ENCODE peak calls at places on chromosome 5, in five cellular contexts. C is endodermal cell, R is aorta, J is pancreas, S is adrenal gland. G is an unnamed sample.

GRCh38 chr5:34685485-34686197 is 29.5 kb downstream of the RAI14 start:
- DNase-seq in S (no peak), R (no peak), J (no peak), C (peak; percentile 75), G (peak; percentile 71)

GRCh38 chr5:5304361-5305035 is 118.0 kb upstream of the ICE1 start:
- DNase-seq in J (no peak), R (no peak), C (peak; percentile 59), S (no peak), G (no peak)

GRCh38 chr5:148913985-148914421 is 87.6 kb downstream of the ADRB2 start:
- DNase-seq in S (no peak), C (peak; percentile 71), R (no peak), J (no peak), G (peak; percentile 43)

GRCh38 chr5:180545248-180545647 is 46.1 kb downstream of the SCGB3A1 start:
- DNase-seq in R (no peak), C (no peak), J (no peak), S (no peak), G (no peak)

GRCh38 chr5:149450199-149450598 is 71.1 kb upstream of the IL17B start:
- DNase-seq in R (peak; percentile 90), C (no peak), J (no peak), S (peak; percentile 50), G (peak; percentile 56)

GRCh38 chr5:103475629-103476240 is 86.9 kb downstream of the NUDT12 start:
- DNase-seq in C (no peak), R (no peak), J (no peak), S (no peak), G (no peak)

GRCh38 chr5:37724395-37725125 is 115.3 kb downstream of the GDNF start:
- DNase-seq in J (no peak), C (no peak), S (no peak), R (no peak), G (no peak)

GRCh38 chr5:80069251-80069650 is 34.1 kb downstream of the THBS4 start:
- DNase-seq in C (no peak), J (no peak), S (no peak), R (no peak), G (no peak)

GRCh38 chr5:37554938-37555337 is 175.8 kb downstream of the WDR70 start:
- DNase-seq in R (no peak), S (no peak), C (peak; percentile 66), J (no peak), G (no peak)

GRCh38 chr5:122454522-122454921 is 142.5 kb downstream of the SNCAIP start:
- DNase-seq in C (no peak), R (no peak), J (no peak), S (no peak), G (no peak)

DNA sequence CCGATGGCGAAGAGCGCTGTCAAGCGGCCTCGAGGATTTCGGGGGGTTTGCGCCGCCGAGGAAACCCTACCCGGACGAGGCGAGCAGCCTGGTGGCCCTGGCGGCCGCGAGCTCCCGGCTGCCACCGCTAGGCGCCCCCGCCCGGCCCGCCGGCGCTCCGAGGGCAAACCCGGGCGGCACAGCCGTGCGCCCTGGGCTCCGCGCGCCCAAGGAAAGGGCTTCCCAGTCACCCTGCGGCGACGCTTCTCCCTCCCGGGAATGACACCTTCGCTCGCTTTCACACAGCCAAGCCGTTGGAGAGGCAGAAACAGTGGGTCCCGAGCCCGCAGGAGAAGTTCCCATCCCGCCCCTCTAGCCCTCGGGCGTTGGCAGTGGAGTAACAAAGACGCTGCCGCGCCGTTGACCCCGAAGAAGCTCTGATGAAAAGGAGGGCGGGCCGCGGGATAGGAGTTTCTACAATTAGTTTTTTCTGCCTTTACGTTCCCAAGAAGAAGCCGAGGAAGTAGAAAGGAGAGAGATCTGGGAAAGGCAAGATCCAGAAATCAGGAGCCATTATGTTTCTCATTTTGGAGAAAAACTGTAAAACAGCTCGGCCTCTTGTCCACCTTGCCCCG is 126.1 kb downstream of the TMEM174 start:
- DNase-seq in C (peak; percentile 87), J (no peak), R (no peak), S (no peak), G (no peak)
- H3K4me3 ChIP-seq in C (peak overlapping the region; percentile 69), J (no peak overlapping the region), R (peak overlapping the region; percentile 5), S (no peak overlapping the region), G (peak overlapping the region; percentile 33)

GRCh38 chr5:1929108-1929991 is 46.6 kb upstream of the IRX4 start:
- DNase-seq in R (no peak), C (peak; percentile 25), J (no peak), S (no peak), G (no peak)

GRCh38 chr5:1930501-1930879 is 47.8 kb upstream of the IRX4 start:
- DNase-seq in J (peak; percentile 28), S (no peak), C (no peak), R (no peak), G (no peak)

GRCh38 chr5:1931590-1932138 is 48.9 kb upstream of the IRX4 start:
- DNase-seq in S (no peak), J (peak; percentile 85), C (peak; percentile 86), R (no peak), G (no peak)

GRCh38 chr5:1933364-1934055 is 50.8 kb upstream of the IRX4 start:
- DNase-seq in J (no peak), S (no peak), C (no peak), R (no peak), G (no peak)

GRCh38 chr5:1930880-1931589 is 48.3 kb upstream of the IRX4 start:
- DNase-seq in S (no peak), R (no peak), J (peak; percentile 39), C (peak; percentile 89), G (no peak)
- H3K4me3 ChIP-seq in S (no peak overlapping the region), R (peak overlapping the region; percentile 37), J (peak overlapping the region; percentile 52), C (peak overlapping the region; percentile 71), G (no peak overlapping the region)

GRCh38 chr5:172446336-172447051 is 7.8 kb downstream of the SH3PXD2B start:
- DNase-seq in J (no peak), S (peak; percentile 44), C (no peak), R (no peak), G (no peak)
- H3K4me3 ChIP-seq in J (no peak overlapping the region), S (no peak overlapping the region), C (no peak overlapping the region), R (no peak overlapping the region), G (no peak overlapping the region)

GRCh38 chr5:113081881-113082546 is 105.4 kb downstream of the DCP2 start:
- DNase-seq in J (no peak), R (no peak), C (no peak), S (peak; percentile 59), G (no peak)

GRCh38 chr5:113081091-113081490 is 104.5 kb downstream of the DCP2 start:
- DNase-seq in C (peak; percentile 60), J (no peak), R (no peak), S (no peak), G (no peak)

GRCh38 chr5:113084402-113085083 is 107.9 kb downstream of the DCP2 start:
- DNase-seq in S (no peak), R (no peak), J (no peak), C (no peak), G (no peak)

GRCh38 chr5:113085084-113085414 is 108.5 kb downstream of the DCP2 start:
- DNase-seq in R (no peak), J (no peak), C (no peak), S (no peak), G (no peak)

GRCh38 chr5:113082547-113082905 is 105.9 kb downstream of the DCP2 start:
- DNase-seq in C (no peak), R (no peak), S (no peak), J (no peak), G (no peak)
- H3K4me3 ChIP-seq in C (no peak overlapping the region), R (no peak overlapping the region), S (no peak overlapping the region), J (no peak overlapping the region), G (no peak overlapping the region)

GRCh38 chr5:100647461-100648230 is 112.5 kb downstream of the FAM174A start:
- DNase-seq in R (peak; percentile 69), S (peak; percentile 36), J (peak; percentile 67), C (no peak), G (no peak)
- H3K4me3 ChIP-seq in R (no peak overlapping the region), S (no peak overlapping the region), J (no peak overlapping the region), C (no peak overlapping the region), G (no peak overlapping the region)

GRCh38 chr5:7394889-7395431 is 978 bp upstream of the ADCY2 start:
- DNase-seq in R (no peak), C (peak; percentile 88), S (no peak), J (no peak), G (no peak)
- H3K4me3 ChIP-seq in R (no peak overlapping the region), C (peak overlapping the region; percentile 79), S (no peak overlapping the region), J (no peak overlapping the region), G (no peak overlapping the region)

GRCh38 chr5:131545856-131546255 is 89.2 kb downstream of the RAPGEF6 start:
- DNase-seq in S (no peak), C (no peak), R (no peak), J (no peak), G (peak; percentile 20)
- H3K4me3 ChIP-seq in S (no peak overlapping the region), C (no peak overlapping the region), R (no peak overlapping the region), J (no peak overlapping the region), G (no peak overlapping the region)

GRCh38 chr5:141508808-141509611 is 20.1 kb downstream of the PCDHGC5 start:
- DNase-seq in J (no peak), R (peak; percentile 89), C (peak; percentile 89), S (peak; percentile 91), G (peak; percentile 94)
- H3K4me3 ChIP-seq in J (no peak overlapping the region), R (no peak overlapping the region), C (no peak overlapping the region), S (no peak overlapping the region), G (peak overlapping the region; percentile 39)